ENCODE peak calls at places on chromosomes 4 and X, in nine cellular contexts. One of them, this sample, is unnamed.
A peak's percentile ranks its signal among the peaks of the same experiment; 100 is the strongest.

GRCh38 chr4:147760176-147760575 is 28.3 kb downstream of the ARHGAP10 start:
- DNase-seq in ovary: no peak
- DNase-seq in IMR-90: no peak
- DNase-seq in stomach: peak; percentile 60
- DNase-seq in Peyer's patch: no peak
- DNase-seq in heart left ventricle: no peak
- DNase-seq in spleen: no peak
- DNase-seq in body of pancreas: peak; percentile 40
- DNase-seq in suprapubic skin: no peak
- DNase-seq in this sample: no peak

GRCh38 chrX:71573591-71573990 is 4.6 kb upstream of the GCNA start:
- DNase-seq in suprapubic skin: no peak
- DNase-seq in ovary: no peak
- DNase-seq in body of pancreas: no peak
- DNase-seq in IMR-90: no peak
- DNase-seq in heart left ventricle: no peak
- DNase-seq in stomach: no peak
- DNase-seq in spleen: no peak
- DNase-seq in Peyer's patch: no peak
- DNase-seq in this sample: no peak

GRCh38 chr4:7423801-7424552 is 10.8 kb downstream of the PSAPL1 start:
- DNase-seq in stomach: peak; percentile 14
- DNase-seq in suprapubic skin: peak; percentile 46
- DNase-seq in spleen: peak; percentile 71
- DNase-seq in Peyer's patch: peak; percentile 31
- DNase-seq in IMR-90: no peak
- DNase-seq in body of pancreas: peak; percentile 2
- DNase-seq in heart left ventricle: no peak
- DNase-seq in ovary: peak; percentile 6
- DNase-seq in this sample: no peak

GRCh38 chrX:105701310-105702052 is 120.9 kb upstream of the NRK start:
- DNase-seq in spleen: no peak
- DNase-seq in suprapubic skin: no peak
- DNase-seq in body of pancreas: no peak
- DNase-seq in heart left ventricle: no peak
- DNase-seq in stomach: no peak
- DNase-seq in Peyer's patch: no peak
- DNase-seq in ovary: no peak
- DNase-seq in IMR-90: no peak
- DNase-seq in this sample: no peak

GRCh38 chr4:41269682-41270081 is 13.0 kb downstream of the UCHL1 start:
- DNase-seq in body of pancreas: no peak
- DNase-seq in ovary: no peak
- DNase-seq in IMR-90: no peak
- DNase-seq in heart left ventricle: no peak
- DNase-seq in suprapubic skin: no peak
- DNase-seq in stomach: no peak
- DNase-seq in Peyer's patch: no peak
- DNase-seq in spleen: no peak
- DNase-seq in this sample: no peak

GRCh38 chr4:81826336-81826735 is 354.6 kb upstream of the RASGEF1B start:
- DNase-seq in ovary: no peak
- DNase-seq in spleen: no peak
- DNase-seq in stomach: no peak
- DNase-seq in suprapubic skin: no peak
- DNase-seq in body of pancreas: no peak
- DNase-seq in Peyer's patch: no peak
- DNase-seq in IMR-90: no peak
- DNase-seq in heart left ventricle: no peak
- DNase-seq in this sample: no peak

GRCh38 chr4:164536829-164537228 is 217.1 kb upstream of the SMIM31 start:
- DNase-seq in heart left ventricle: no peak
- DNase-seq in stomach: no peak
- DNase-seq in body of pancreas: no peak
- DNase-seq in Peyer's patch: no peak
- DNase-seq in IMR-90: peak; percentile 7
- DNase-seq in spleen: no peak
- DNase-seq in suprapubic skin: peak; percentile 65
- DNase-seq in ovary: no peak
- DNase-seq in this sample: no peak

GRCh38 chrX:133444952-133445831 is 29.9 kb upstream of the GPC4 start:
- DNase-seq in suprapubic skin: no peak
- DNase-seq in ovary: no peak
- DNase-seq in IMR-90: no peak
- DNase-seq in Peyer's patch: no peak
- DNase-seq in heart left ventricle: no peak
- DNase-seq in spleen: no peak
- DNase-seq in stomach: no peak
- DNase-seq in body of pancreas: peak; percentile 28
- DNase-seq in this sample: peak; percentile 16

GRCh38 chr4:172656055-172656454 is 512.6 kb upstream of the GALNT7 start:
- DNase-seq in heart left ventricle: no peak
- DNase-seq in IMR-90: no peak
- DNase-seq in body of pancreas: no peak
- DNase-seq in ovary: no peak
- DNase-seq in spleen: no peak
- DNase-seq in suprapubic skin: no peak
- DNase-seq in Peyer's patch: no peak
- DNase-seq in stomach: no peak
- DNase-seq in this sample: no peak

GRCh38 chr4:141309864-141310263 is 89.2 kb downstream of the ZNF330 start:
- DNase-seq in spleen: no peak
- DNase-seq in suprapubic skin: no peak
- DNase-seq in stomach: no peak
- DNase-seq in ovary: no peak
- DNase-seq in heart left ventricle: no peak
- DNase-seq in body of pancreas: no peak
- DNase-seq in IMR-90: no peak
- DNase-seq in Peyer's patch: no peak
- DNase-seq in this sample: no peak

GRCh38 chr4:6855692-6856297 is 53.8 kb upstream of the TBC1D14 start:
- DNase-seq in spleen: no peak
- DNase-seq in IMR-90: peak; percentile 93
- DNase-seq in suprapubic skin: no peak
- DNase-seq in heart left ventricle: no peak
- DNase-seq in stomach: no peak
- DNase-seq in ovary: no peak
- DNase-seq in Peyer's patch: no peak
- DNase-seq in body of pancreas: no peak
- DNase-seq in this sample: no peak

GRCh38 chr4:46949822-46950221 is 40.8 kb upstream of the COX7B2 start:
- DNase-seq in ovary: no peak
- DNase-seq in suprapubic skin: no peak
- DNase-seq in heart left ventricle: no peak
- DNase-seq in spleen: no peak
- DNase-seq in Peyer's patch: no peak
- DNase-seq in body of pancreas: no peak
- DNase-seq in stomach: no peak
- DNase-seq in IMR-90: no peak
- DNase-seq in this sample: no peak

GRCh38 chr4:168357941-168358340 is 39.4 kb upstream of the DDX60 start:
- DNase-seq in suprapubic skin: no peak
- DNase-seq in heart left ventricle: no peak
- DNase-seq in Peyer's patch: no peak
- DNase-seq in IMR-90: no peak
- DNase-seq in stomach: no peak
- DNase-seq in body of pancreas: no peak
- DNase-seq in ovary: no peak
- DNase-seq in spleen: no peak
- DNase-seq in this sample: no peak

DNA sequence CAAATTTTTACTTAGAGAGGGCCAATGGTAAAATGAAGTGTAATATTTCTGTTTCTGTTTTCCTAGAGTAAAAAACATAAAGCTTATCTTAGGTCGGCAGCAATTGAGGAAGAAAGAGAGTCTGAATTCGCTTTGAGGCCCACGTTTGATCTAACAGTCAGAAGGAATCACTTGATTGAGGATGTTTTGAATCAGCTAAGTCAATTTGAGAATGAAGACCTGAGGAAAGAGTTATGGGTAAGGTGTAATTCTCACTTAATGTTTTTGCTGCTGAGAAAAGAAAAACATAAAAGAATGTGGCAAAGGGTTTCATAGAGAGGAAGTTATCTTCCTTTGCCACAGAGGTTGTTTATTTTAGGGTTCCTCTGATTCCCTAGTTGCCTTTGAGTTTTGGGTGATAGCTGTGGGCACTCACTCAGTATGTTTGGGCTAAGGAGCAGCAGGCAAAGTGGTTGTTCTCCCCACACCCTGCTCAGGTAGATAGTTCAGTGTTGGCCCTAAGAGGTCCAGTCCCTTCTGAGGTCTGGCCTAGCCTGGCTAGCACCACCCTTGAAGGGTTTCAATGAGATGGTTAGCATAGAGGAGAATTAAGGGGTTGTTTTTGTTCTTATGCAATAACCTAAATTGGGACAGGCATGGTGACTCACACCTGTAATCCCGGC is 32.3 kb downstream of the HERC5 start:
- DNase-seq in heart left ventricle: no peak
- DNase-seq in body of pancreas: no peak
- DNase-seq in spleen: no peak
- DNase-seq in Peyer's patch: no peak
- DNase-seq in suprapubic skin: no peak
- DNase-seq in IMR-90: no peak
- DNase-seq in stomach: no peak
- DNase-seq in ovary: no peak
- DNase-seq in this sample: no peak
- H3K4me1 ChIP-seq in heart left ventricle: no peaks in the 10 kb centered on the region
- H3K4me1 ChIP-seq in body of pancreas: no peaks in the 10 kb centered on the region
- H3K4me1 ChIP-seq in spleen: no peaks in the 10 kb centered on the region
- H3K4me1 ChIP-seq in Peyer's patch: no peaks in the 10 kb centered on the region
- H3K4me1 ChIP-seq in suprapubic skin: no peaks in the 10 kb centered on the region
- H3K4me1 ChIP-seq in IMR-90: no peaks in the 10 kb centered on the region
- H3K4me1 ChIP-seq in stomach: no peaks in the 10 kb centered on the region
- H3K4me1 ChIP-seq in ovary: no peaks in the 10 kb centered on the region
- H3K4me1 ChIP-seq in this sample: no peaks in the 10 kb centered on the region

GRCh38 chrX:154384284-154384892 is 5.3 kb downstream of the EMD start:
- DNase-seq in suprapubic skin: peak; percentile 57
- DNase-seq in IMR-90: no peak
- DNase-seq in ovary: peak; percentile 44
- DNase-seq in Peyer's patch: no peak
- DNase-seq in spleen: no peak
- DNase-seq in heart left ventricle: no peak
- DNase-seq in stomach: no peak
- DNase-seq in body of pancreas: peak; percentile 28
- DNase-seq in this sample: no peak

GRCh38 chrX:154380787-154381186 is 1.7 kb downstream of the EMD start:
- DNase-seq in heart left ventricle: no peak
- DNase-seq in ovary: no peak
- DNase-seq in spleen: peak; percentile 74
- DNase-seq in IMR-90: no peak
- DNase-seq in body of pancreas: no peak
- DNase-seq in stomach: no peak
- DNase-seq in suprapubic skin: no peak
- DNase-seq in Peyer's patch: no peak
- DNase-seq in this sample: no peak

GRCh38 chrX:154381271-154381670 is 2.2 kb downstream of the EMD start:
- DNase-seq in ovary: no peak
- DNase-seq in body of pancreas: no peak
- DNase-seq in IMR-90: no peak
- DNase-seq in stomach: no peak
- DNase-seq in heart left ventricle: no peak
- DNase-seq in Peyer's patch: no peak
- DNase-seq in suprapubic skin: no peak
- DNase-seq in spleen: no peak
- DNase-seq in this sample: no peak

GRCh38 chrX:154383359-154384283 is 4.5 kb downstream of the EMD start:
- DNase-seq in heart left ventricle: no peak
- DNase-seq in spleen: no peak
- DNase-seq in suprapubic skin: peak; percentile 57
- DNase-seq in stomach: no peak
- DNase-seq in IMR-90: no peak
- DNase-seq in ovary: no peak
- DNase-seq in body of pancreas: peak; percentile 13
- DNase-seq in Peyer's patch: no peak
- DNase-seq in this sample: no peak

GRCh38 chrX:154382483-154383069 is 3.5 kb downstream of the EMD start:
- DNase-seq in Peyer's patch: no peak
- DNase-seq in spleen: no peak
- DNase-seq in suprapubic skin: no peak
- DNase-seq in ovary: no peak
- DNase-seq in IMR-90: no peak
- DNase-seq in stomach: no peak
- DNase-seq in heart left ventricle: no peak
- DNase-seq in body of pancreas: no peak
- DNase-seq in this sample: no peak
- TF ChIP-seq POLR2A in Peyer's patch: no peak
- TF ChIP-seq POLR2A in spleen: no peak
- TF ChIP-seq POLR2A in suprapubic skin: no peak
- TF ChIP-seq POLR2A in ovary: no peak
- TF ChIP-seq POLR2A in IMR-90: no peak
- TF ChIP-seq POLR2A in stomach: no peak
- TF ChIP-seq POLR2A in heart left ventricle: no peak
- TF ChIP-seq POLR2A in body of pancreas: no peak
- TF ChIP-seq POLR2A in this sample: no peak

GRCh38 chr4:143199503-143199902 is 14.8 kb downstream of the USP38 start:
- DNase-seq in body of pancreas: no peak
- DNase-seq in heart left ventricle: no peak
- DNase-seq in spleen: no peak
- DNase-seq in Peyer's patch: no peak
- DNase-seq in stomach: no peak
- DNase-seq in IMR-90: no peak
- DNase-seq in suprapubic skin: no peak
- DNase-seq in ovary: no peak
- DNase-seq in this sample: no peak
- H3K36me3 ChIP-seq in body of pancreas: peaks cover 31% of the 10 kb centered on the region
- H3K36me3 ChIP-seq in heart left ventricle: no peaks in the 10 kb centered on the region
- H3K36me3 ChIP-seq in spleen: peaks cover 86% of the 10 kb centered on the region
- H3K36me3 ChIP-seq in Peyer's patch: peaks cover 3% of the 10 kb centered on the region
- H3K36me3 ChIP-seq in stomach: peaks cover 55% of the 10 kb centered on the region
- H3K36me3 ChIP-seq in IMR-90: peaks cover 23% of the 10 kb centered on the region
- H3K36me3 ChIP-seq in suprapubic skin: peaks cover 69% of the 10 kb centered on the region
- H3K36me3 ChIP-seq in ovary: no peaks in the 10 kb centered on the region
- H3K36me3 ChIP-seq in this sample: peaks cover 48% of the 10 kb centered on the region

GRCh38 chr4:184344899-184345572 is 127.4 kb upstream of the ENPP6 start:
- DNase-seq in body of pancreas: no peak
- DNase-seq in stomach: no peak
- DNase-seq in heart left ventricle: peak; percentile 37
- DNase-seq in IMR-90: no peak
- DNase-seq in Peyer's patch: no peak
- DNase-seq in spleen: peak; percentile 81
- DNase-seq in ovary: no peak
- DNase-seq in suprapubic skin: no peak
- DNase-seq in this sample: no peak

GRCh38 chr4:184345573-184345922 is 127.9 kb upstream of the ENPP6 start:
- DNase-seq in suprapubic skin: no peak
- DNase-seq in IMR-90: peak; percentile 22
- DNase-seq in ovary: no peak
- DNase-seq in body of pancreas: no peak
- DNase-seq in Peyer's patch: no peak
- DNase-seq in heart left ventricle: peak; percentile 87
- DNase-seq in stomach: no peak
- DNase-seq in spleen: peak; percentile 84
- DNase-seq in this sample: no peak

GRCh38 chr4:184343400-184344177 is 125.9 kb upstream of the ENPP6 start:
- DNase-seq in suprapubic skin: no peak
- DNase-seq in Peyer's patch: peak; percentile 85
- DNase-seq in ovary: peak; percentile 56
- DNase-seq in heart left ventricle: peak; percentile 85
- DNase-seq in spleen: peak; percentile 91
- DNase-seq in body of pancreas: peak; percentile 78
- DNase-seq in IMR-90: peak; percentile 75
- DNase-seq in stomach: peak; percentile 77
- DNase-seq in this sample: peak; percentile 80

GRCh38 chr4:184342167-184342856 is 124.6 kb upstream of the ENPP6 start:
- DNase-seq in ovary: no peak
- DNase-seq in suprapubic skin: no peak
- DNase-seq in Peyer's patch: no peak
- DNase-seq in body of pancreas: no peak
- DNase-seq in heart left ventricle: no peak
- DNase-seq in stomach: no peak
- DNase-seq in spleen: no peak
- DNase-seq in IMR-90: no peak
- DNase-seq in this sample: no peak

GRCh38 chr4:184344435-184344834 is 126.8 kb upstream of the ENPP6 start:
- DNase-seq in stomach: no peak
- DNase-seq in body of pancreas: no peak
- DNase-seq in suprapubic skin: no peak
- DNase-seq in spleen: no peak
- DNase-seq in Peyer's patch: no peak
- DNase-seq in ovary: no peak
- DNase-seq in heart left ventricle: no peak
- DNase-seq in IMR-90: no peak
- DNase-seq in this sample: no peak
- H3K4me1 ChIP-seq in stomach: peaks cover 87% of the 10 kb centered on the region
- H3K4me1 ChIP-seq in body of pancreas: peaks cover 63% of the 10 kb centered on the region
- H3K4me1 ChIP-seq in suprapubic skin: peaks cover 58% of the 10 kb centered on the region
- H3K4me1 ChIP-seq in spleen: peaks cover 53% of the 10 kb centered on the region
- H3K4me1 ChIP-seq in Peyer's patch: peaks cover 5% of the 10 kb centered on the region
- H3K4me1 ChIP-seq in ovary: peaks cover 23% of the 10 kb centered on the region
- H3K4me1 ChIP-seq in heart left ventricle: peaks cover 48% of the 10 kb centered on the region
- H3K4me1 ChIP-seq in IMR-90: peaks cover 23% of the 10 kb centered on the region
- H3K4me1 ChIP-seq in this sample: peaks cover 39% of the 10 kb centered on the region